ENCODE peak calls at places on chromosomes 6 and 20, in seven cellular contexts. Z, I, Q, P, A, J and V are unnamed samples. For H3K27me3, the result is how much of the 10 kb centered on the place peaks cover.

GRCh38 chr6:26445934-26446667 is 5.8 kb downstream of the BTN3A3 start:
- DNase-seq in Z (no peak), Q (no peak), P (no peak), I (no peak), A (no peak), J (no peak), V (no peak)

GRCh38 chr6:32317532-32317931 is 54.2 kb downstream of the TSBP1 start:
- DNase-seq in Q (no peak), P (no peak), A (no peak), Z (no peak), I (no peak), J (no peak), V (no peak)

GRCh38 chr20:19460386-19460785 is 247.9 kb downstream of the SLC24A3 start:
- DNase-seq in I (no peak), A (no peak), Z (no peak), Q (peak), P (no peak), J (no peak), V (no peak)

GRCh38 chr6:11854418-11855165 is 76.0 kb upstream of the ADTRP start:
- DNase-seq in A (no peak), P (peak), J (no peak), I (no peak), Q (peak), Z (no peak), V (no peak)

GRCh38 chr6:4977468-4977867 is 26.4 kb downstream of the RPP40 start:
- DNase-seq in A (no peak), Z (no peak), J (no peak), P (no peak), I (no peak), Q (no peak), V (no peak)

GRCh38 chr6:44603044-44603686 is 215.7 kb downstream of the CDC5L start:
- DNase-seq in A (no peak), Q (no peak), I (peak), Z (no peak), P (no peak), J (no peak), V (no peak)

GRCh38 chr6:139839506-139840156 is 465.2 kb upstream of the CITED2 start:
- DNase-seq in P (peak), A (peak), Z (peak), I (peak), Q (no peak), J (no peak), V (no peak)

GRCh38 chr6:53461041-53461656 is 83.8 kb downstream of the GCLC start:
- DNase-seq in A (no peak), I (no peak), P (no peak), Q (no peak), Z (no peak), J (no peak), V (no peak)

GRCh38 chr20:61736001-61736635 is 329.6 kb downstream of the TAF4 start:
- DNase-seq in A (no peak), J (no peak), I (no peak), P (no peak), Q (no peak), Z (peak), V (no peak)

GRCh38 chr6:106609699-106610098 is 19.6 kb downstream of the RTN4IP1 start:
- DNase-seq in I (no peak), P (peak), Q (no peak), J (no peak), A (no peak), Z (no peak), V (no peak)

GRCh38 chr6:134437376-134437775 is 119.5 kb upstream of the SGK1 start:
- DNase-seq in A (peak), Z (no peak), P (peak), J (no peak), Q (peak), I (peak), V (no peak)

GRCh38 chr6:165925474-165926156 is 242.0 kb downstream of the TBXT start:
- DNase-seq in J (no peak), P (no peak), I (no peak), Q (no peak), Z (no peak), A (no peak), V (no peak)

GRCh38 chr6:100468013-100468622 is 3.4 kb upstream of the SIM1 start:
- DNase-seq in P (no peak), A (no peak), J (no peak), Q (no peak), Z (no peak), I (no peak), V (no peak)

GRCh38 chr6:100472674-100473073 is 8.0 kb upstream of the SIM1 start:
- DNase-seq in P (no peak), Q (no peak), A (no peak), I (no peak), J (no peak), Z (no peak), V (no peak)

GRCh38 chr6:100468966-100469859 is 4.5 kb upstream of the SIM1 start:
- DNase-seq in J (no peak), A (no peak), Q (no peak), P (no peak), I (no peak), Z (no peak), V (no peak)

GRCh38 chr6:100473182-100473581 is 8.5 kb upstream of the SIM1 start:
- DNase-seq in Q (no peak), I (no peak), A (no peak), Z (no peak), J (no peak), P (no peak), V (no peak)

DNA sequence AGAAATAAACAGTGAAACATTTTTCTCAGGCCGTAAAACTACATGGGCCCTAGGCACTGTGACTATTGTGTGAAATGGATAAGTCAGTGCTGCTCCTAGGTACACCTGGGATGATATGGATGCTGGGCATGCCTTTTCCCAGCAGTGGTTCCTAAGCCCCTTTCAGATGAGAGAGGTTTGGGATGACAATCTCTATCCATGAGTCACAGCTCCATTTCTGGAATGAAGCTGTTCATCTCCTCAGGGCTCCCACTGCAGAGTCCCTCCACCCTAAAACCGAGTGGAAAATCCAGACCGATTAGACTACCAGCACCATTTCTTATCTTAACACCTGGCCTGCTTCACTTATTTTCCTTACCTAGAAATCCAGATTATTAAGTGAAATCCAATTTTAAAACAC is 6.0 kb upstream of the SIM1 start:
- DNase-seq in Q (no peak), Z (no peak), A (no peak), P (no peak), J (no peak), I (no peak), V (no peak)
- H3K27me3 ChIP-seq in Q (half or more), Z (under half), A (half or more), P (under half), J (under half), I (under half), V (half or more)

GRCh38 chr6:113068569-113068968 is 721.4 kb downstream of the RFPL4B start:
- DNase-seq in I (no peak), Z (no peak), Q (no peak), J (no peak), P (no peak), A (no peak), V (no peak)
- H3K27me3 ChIP-seq in I (under half), Z (under half), Q (under half), J (under half), P (under half), A (under half), V (under half)

DNA sequence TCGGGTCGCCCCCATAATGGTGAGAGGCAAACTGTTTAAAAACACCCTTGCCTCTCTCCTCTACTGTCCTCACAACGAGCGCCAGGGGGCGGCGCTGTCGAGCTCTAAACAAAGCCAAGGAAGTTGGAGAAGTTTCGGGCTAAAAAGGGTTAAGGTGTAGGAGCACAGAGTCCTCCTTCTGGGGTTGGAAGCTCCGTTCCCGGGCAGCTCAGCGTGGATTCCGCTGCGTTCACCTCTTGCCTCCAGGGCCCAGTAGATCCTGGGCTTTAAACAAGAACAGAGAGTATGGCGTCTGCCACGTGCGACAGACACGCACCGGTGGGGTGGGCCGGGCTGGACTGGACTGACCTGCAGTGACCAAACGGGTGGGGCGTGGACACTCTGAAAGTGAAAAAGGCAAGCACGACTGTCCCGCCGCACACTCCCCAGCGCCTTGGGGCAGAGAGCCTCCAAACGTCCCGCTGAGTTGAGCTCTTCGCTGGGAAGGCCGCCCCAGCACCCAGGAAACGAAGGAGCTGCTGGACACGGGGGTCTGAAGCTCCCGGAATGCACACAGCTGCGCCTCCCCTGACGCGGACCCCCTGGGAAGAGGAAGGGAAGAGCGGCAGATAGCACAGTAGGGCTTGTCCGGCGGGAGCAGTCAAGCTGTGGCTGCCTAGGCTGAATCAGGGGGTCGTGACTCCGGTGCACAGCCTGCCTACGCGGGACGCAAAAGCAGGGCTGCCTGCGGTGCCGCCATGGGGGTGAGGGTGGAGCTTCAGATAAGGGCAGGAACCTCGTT is 1.6 kb upstream of the THBD start:
- DNase-seq in I (peak), A (peak), J (peak), Z (peak), Q (peak), P (peak), V (peak)
- H3K27me3 ChIP-seq in I (under half), A (under half), J (half or more), Z (under half), Q (under half), P (under half), V (half or more)

GRCh38 chr6:79338493-79338892 is 104.0 kb upstream of the HMGN3 start:
- DNase-seq in I (no peak), P (no peak), Z (no peak), A (no peak), Q (no peak), J (peak), V (no peak)
- H3K27me3 ChIP-seq in I (under half), P (under half), Z (under half), A (under half), Q (under half), J (under half), V (under half)

GRCh38 chr20:64245746-64246595 is 9.6 kb upstream of the PCMTD2 start:
- DNase-seq in I (no peak), A (no peak), Z (no peak), Q (no peak), P (no peak), J (no peak), V (no peak)

GRCh38 chr20:64247970-64248841 is 7.3 kb upstream of the PCMTD2 start:
- DNase-seq in I (no peak), P (no peak), A (no peak), J (no peak), Z (no peak), Q (no peak), V (no peak)

GRCh38 chr20:64247312-64247627 is 8.3 kb upstream of the PCMTD2 start:
- DNase-seq in Z (no peak), Q (no peak), A (no peak), P (no peak), I (no peak), J (no peak), V (no peak)

GRCh38 chr20:64244870-64245603 is 10.5 kb upstream of the PCMTD2 start:
- DNase-seq in I (no peak), Q (no peak), P (no peak), J (no peak), A (no peak), Z (no peak), V (no peak)

DNA sequence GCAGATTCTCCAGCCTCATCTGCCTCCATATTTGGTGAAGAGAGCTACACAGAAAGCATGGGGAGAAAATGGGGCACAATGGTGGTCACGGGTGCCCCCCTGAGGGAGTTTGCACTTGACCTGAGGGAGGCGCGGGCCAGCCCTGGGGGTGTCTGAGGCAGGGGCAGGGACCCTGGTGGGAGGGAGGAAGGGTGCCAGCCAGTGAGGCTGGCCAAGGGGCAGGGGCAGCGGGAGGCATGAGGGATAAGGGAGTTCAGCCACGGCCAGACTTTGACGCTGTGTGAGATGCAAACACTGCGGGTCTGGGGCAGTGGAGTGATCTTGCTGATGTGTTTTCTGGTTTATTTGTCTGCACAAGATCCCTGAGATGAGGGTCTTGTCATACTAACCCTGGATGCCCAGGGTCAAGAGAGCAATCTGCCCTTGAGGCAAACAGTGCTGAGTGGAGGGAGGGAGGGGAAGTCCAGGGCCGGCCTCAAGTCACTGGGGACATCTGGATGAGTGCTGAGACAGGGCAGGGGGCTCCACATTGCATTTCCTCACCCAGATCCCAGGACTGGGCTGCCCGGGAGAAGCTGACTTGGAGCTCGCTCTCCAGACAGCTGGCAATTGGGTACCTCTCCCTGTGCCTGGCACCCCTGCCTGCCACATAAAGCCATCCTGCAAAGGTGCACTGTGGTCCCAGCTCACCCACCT is 8.8 kb upstream of the PCMTD2 start:
- DNase-seq in I (no peak), Z (no peak), P (no peak), Q (no peak), A (no peak), J (no peak), V (no peak)
- H3K27me3 ChIP-seq in I (under half), Z (under half), P (under half), Q (under half), A (under half), J (under half), V (under half)

DNA sequence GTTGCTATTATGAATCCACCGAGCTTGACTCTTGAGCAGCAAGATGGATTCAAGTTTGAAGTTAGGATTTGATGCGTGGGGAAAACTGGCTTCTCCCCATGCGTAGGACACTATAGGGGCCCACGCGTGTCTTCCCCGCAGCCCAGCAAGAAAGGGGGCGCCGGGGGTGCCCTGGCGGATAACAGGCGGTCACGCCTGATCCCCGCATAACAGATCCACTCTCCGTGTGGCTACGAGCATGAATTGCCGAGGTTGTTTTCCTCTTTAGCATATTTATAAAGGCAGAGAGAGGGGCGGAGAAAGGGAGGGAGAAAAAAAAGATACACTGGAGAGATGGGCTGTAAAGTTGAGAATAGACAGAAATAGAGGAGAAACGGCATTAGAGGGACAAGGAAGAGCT is 32.1 kb downstream of the TFAP2A start:
- DNase-seq in A (no peak), Q (no peak), J (no peak), I (no peak), Z (no peak), P (no peak), V (no peak)
- H3K27me3 ChIP-seq in A (half or more), Q (under half), J (half or more), I (half or more), Z (under half), P (under half), V (half or more)

GRCh38 chr6:108175592-108176279 is 9.9 kb downstream of the NR2E1 start:
- DNase-seq in Z (no peak), J (no peak), P (peak), A (no peak), I (no peak), Q (no peak), V (no peak)

GRCh38 chr6:108180776-108181175 is 15.0 kb downstream of the NR2E1 start:
- DNase-seq in P (no peak), A (no peak), Z (no peak), Q (no peak), J (no peak), I (no peak), V (no peak)

GRCh38 chr6:108179741-108180140 is 13.9 kb downstream of the NR2E1 start:
- DNase-seq in P (no peak), J (no peak), I (no peak), Q (no peak), A (no peak), Z (no peak), V (no peak)

GRCh38 chr6:108176281-108177089 is 10.7 kb downstream of the NR2E1 start:
- DNase-seq in A (no peak), J (no peak), Z (no peak), I (no peak), P (no peak), Q (no peak), V (no peak)

DNA sequence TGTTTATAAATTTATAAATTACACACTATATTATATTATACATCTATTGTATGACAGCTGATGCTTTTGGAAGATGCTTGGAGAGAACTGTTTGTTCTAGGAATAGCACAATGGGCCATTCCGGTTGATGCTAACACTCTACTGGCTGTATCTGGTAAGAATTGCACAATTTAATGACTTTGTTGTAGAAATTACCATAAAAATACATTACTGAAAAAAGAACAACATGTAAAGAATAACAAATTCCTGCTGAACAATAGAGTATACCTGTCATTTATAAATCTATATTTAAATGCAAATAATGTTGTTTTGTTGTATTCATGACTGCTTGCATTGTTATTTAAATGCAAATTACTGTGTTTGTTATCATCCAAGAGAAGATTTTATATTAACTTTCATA is 14.4 kb downstream of the NR2E1 start:
- DNase-seq in J (no peak), I (no peak), P (no peak), A (no peak), Z (no peak), Q (no peak), V (no peak)
- H3K27me3 ChIP-seq in J (under half), I (under half), P (under half), A (under half), Z (under half), Q (under half), V (under half)